ENCODE peak calls at places on chromosomes 4 and X, in six cellular contexts. V is transverse colon, U is mesendoderm, J is right atrium auricular region, Q is HCT116, K is H1. W is an unnamed sample. For H3K36me3, the result is how much of the 10 kb centered on the place peaks cover.

GRCh38 chr4:150781108-150781663 is 199.2 kb downstream of the MAB21L2 start:
- DNase-seq in Q (no peak), U (no peak), V (no peak), J (no peak), K (no peak), W (no peak)

GRCh38 chr4:88320174-88320779 is 35.9 kb upstream of the PPM1K start:
- DNase-seq in V (no peak), U (peak), Q (no peak), K (no peak), J (no peak), W (no peak)

GRCh38 chr4:2418652-2419571 is at the start of gene CFAP99:
- DNase-seq in J (peak), Q (peak), V (peak), K (peak), U (peak), W (peak)

GRCh38 chrX:135484636-135485289 is 35.7 kb upstream of the INTS6L start:
- DNase-seq in J (no peak), Q (peak), V (no peak), U (peak), K (no peak), W (peak)

GRCh38 chr4:125003840-125004239 is 291.3 kb upstream of the ANKRD50 start:
- DNase-seq in U (no peak), K (no peak), J (no peak), Q (no peak), V (no peak), W (no peak)

GRCh38 chr4:124712417-124713212 is at the start of gene ANKRD50:
- DNase-seq in V (peak), U (peak), K (peak), Q (peak), J (peak), W (peak)

GRCh38 chr4:7787067-7787466 is 152.6 kb downstream of the AFAP1 start:
- DNase-seq in K (no peak), Q (no peak), U (no peak), J (no peak), V (no peak), W (no peak)

GRCh38 chr4:108783666-108784463 is 21.0 kb upstream of the ETNPPL start:
- DNase-seq in J (no peak), Q (peak), K (no peak), V (no peak), U (no peak), W (no peak)

GRCh38 chrX:30702736-30703135 is 49.5 kb downstream of the GK start:
- DNase-seq in J (no peak), Q (no peak), U (peak), V (no peak), K (no peak), W (no peak)

GRCh38 chr4:37795796-37796195 is 30.7 kb upstream of the PGM2 start:
- DNase-seq in V (no peak), J (no peak), K (no peak), U (no peak), Q (no peak), W (no peak)

GRCh38 chr4:7581477-7581876 is 146.7 kb upstream of the PSAPL1 start:
- DNase-seq in U (peak), Q (no peak), J (no peak), V (no peak), K (peak), W (no peak)

GRCh38 chrX:111465664-111466063 is 45.8 kb upstream of the SERTM2 start:
- DNase-seq in V (no peak), K (no peak), J (no peak), Q (no peak), U (peak), W (no peak)

GRCh38 chr4:139144911-139145551 is 32.0 kb downstream of the ELF2 start:
- DNase-seq in Q (no peak), V (peak), K (no peak), J (no peak), U (peak), W (no peak)

GRCh38 chr4:182277402-182277801 is 34.2 kb downstream of the TENM3 start:
- DNase-seq in Q (no peak), J (no peak), V (no peak), U (no peak), K (no peak), W (no peak)

GRCh38 chr4:112702892-112703291 is 65.9 kb downstream of the LARP7 start:
- DNase-seq in K (peak), V (no peak), Q (no peak), J (no peak), U (peak), W (no peak)

GRCh38 chrX:1468250-1468772 is 15.6 kb upstream of the ASMTL start:
- DNase-seq in Q (no peak), K (peak), U (no peak), V (peak), J (peak), W (peak)

GRCh38 chr4:16118090-16118489 is 34.3 kb upstream of the PROM1 start:
- DNase-seq in U (no peak), Q (no peak), K (no peak), V (no peak), J (peak), W (no peak)

GRCh38 chrX:7127058-7127457 is 20.5 kb upstream of the STS start:
- DNase-seq in K (no peak), U (peak), J (no peak), Q (no peak), V (no peak), W (no peak)

GRCh38 chr4:140469806-140470733 is 28.0 kb downstream of the MGAT4D start:
- DNase-seq in K (peak), Q (no peak), U (peak), V (no peak), J (no peak), W (no peak)
- H3K36me3 ChIP-seq in K (under half), Q (under half), U (under half), V (under half), J (under half), W (under half)

GRCh38 chr4:78143634-78144033 is 86.5 kb downstream of the FRAS1 start:
- DNase-seq in J (no peak), Q (no peak), K (no peak), U (no peak), V (no peak), W (no peak)
- H3K27ac ChIP-seq in J (no peak), Q (no peak), K (no peak), U (no peak), V (no peak), W (no peak)

DNA sequence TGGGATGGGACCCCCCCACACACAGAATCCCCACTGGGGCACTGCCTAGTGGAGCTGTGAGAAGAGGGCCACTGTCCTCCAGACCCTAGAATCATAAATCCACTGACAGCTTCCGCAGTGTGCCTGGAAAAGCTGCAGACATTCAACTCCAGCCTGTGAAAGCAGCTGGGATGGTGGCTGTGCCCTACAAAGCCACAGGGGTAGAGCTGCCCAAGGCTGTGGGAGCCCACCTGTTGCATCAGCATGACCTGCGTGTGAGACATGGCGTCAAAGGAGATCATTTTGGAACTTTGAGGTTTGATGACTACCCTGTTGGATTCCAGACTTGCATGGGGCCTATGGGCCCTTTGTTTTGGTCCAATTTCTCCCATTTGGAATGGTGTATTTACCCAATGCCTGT is 22.3 kb downstream of the AIMP1 start:
- DNase-seq in K (no peak), Q (no peak), V (no peak), U (no peak), J (no peak), W (no peak)
- H3K36me3 ChIP-seq in K (under half), Q (under half), V (under half), U (under half), J (half or more), W (under half)

DNA sequence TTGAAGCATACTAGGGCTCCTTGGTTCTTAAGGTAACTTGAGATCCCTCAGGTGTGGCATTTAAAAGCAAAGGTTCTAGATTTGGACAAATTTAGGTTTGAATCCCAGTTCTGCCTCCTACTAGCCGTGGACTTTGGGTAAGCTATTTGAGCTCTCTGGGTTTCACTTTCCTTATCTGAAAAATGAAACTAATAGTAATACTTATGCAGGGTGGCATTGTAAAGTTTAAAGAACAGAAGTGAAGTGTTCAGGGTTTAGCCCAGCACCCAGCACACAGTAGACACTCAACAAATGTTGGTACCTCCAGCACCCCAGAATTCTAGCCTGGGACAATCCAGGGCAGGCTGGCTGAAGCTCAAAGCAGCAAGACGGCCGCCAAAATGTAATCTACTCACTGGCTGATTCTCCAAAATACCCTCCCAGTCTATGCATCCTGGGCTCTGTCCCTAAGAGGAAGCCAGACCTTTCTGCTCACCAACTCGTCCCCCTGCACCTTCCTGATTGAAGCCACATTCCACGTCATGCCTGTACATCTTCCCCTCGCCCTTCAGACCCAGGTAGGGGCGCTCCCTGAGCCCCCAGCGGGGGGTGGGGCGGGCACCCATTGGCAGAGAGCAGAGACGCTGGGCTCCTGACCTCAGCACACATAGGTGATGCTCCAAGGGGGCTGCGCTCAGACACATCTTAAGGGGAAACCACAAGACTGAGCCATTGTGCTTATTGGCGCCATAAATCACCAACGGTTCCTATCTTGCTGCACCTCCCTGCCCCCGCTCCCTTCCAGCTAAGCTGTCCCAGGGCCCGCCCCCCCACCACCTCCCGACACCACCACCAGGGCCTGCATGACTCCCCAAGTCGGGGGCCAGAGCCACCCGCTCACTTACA is 160.6 kb downstream of the BCOR start:
- DNase-seq in K (no peak), Q (no peak), J (no peak), U (no peak), V (no peak), W (peak)
- H3K27ac ChIP-seq in K (no peak), Q (no peak), J (no peak), U (no peak), V (no peak), W (no peak)

DNA sequence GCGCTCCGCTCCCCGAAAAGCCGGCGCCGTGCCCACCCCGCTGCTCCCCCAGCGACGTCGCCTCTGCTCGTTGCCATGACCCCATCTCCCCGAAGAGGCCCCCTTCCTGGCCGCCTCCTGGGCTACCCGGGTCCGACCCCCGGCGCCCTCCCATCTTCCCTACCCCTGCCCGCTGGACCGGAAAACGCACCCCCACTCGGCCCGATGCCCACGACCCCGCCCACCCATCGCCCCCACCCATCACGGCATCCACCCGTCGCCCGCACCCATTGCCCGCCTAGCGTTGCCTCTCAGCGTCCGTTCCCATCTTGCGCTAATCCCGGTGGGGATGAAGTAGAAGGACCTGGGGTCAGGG is 421 bp downstream of the GDI1 start:
- DNase-seq in U (no peak), Q (no peak), J (no peak), V (no peak), K (no peak), W (no peak)
- H3K36me3 ChIP-seq in U (under half), Q (under half), J (under half), V (under half), K (under half), W (under half)

GRCh38 chrX:68503830-68504229 is 5.0 kb downstream of the YIPF6 start:
- DNase-seq in U (no peak), Q (no peak), K (no peak), J (no peak), V (no peak), W (no peak)
- H3K27ac ChIP-seq in U (no peak), Q (no peak), K (no peak), J (no peak), V (no peak), W (no peak)

GRCh38 chr4:8922481-8922880 is 50.8 kb upstream of the HMX1 start:
- DNase-seq in Q (no peak), U (no peak), K (no peak), V (no peak), J (peak), W (no peak)

GRCh38 chr4:8920969-8921368 is 49.3 kb upstream of the HMX1 start:
- DNase-seq in Q (no peak), J (peak), V (no peak), U (no peak), K (no peak), W (no peak)

GRCh38 chr4:8919651-8920288 is 48.1 kb upstream of the HMX1 start:
- DNase-seq in J (peak), V (no peak), U (no peak), K (no peak), Q (no peak), W (no peak)

GRCh38 chr4:8920289-8920965 is 48.8 kb upstream of the HMX1 start:
- DNase-seq in J (no peak), U (no peak), Q (no peak), K (no peak), V (no peak), W (no peak)

GRCh38 chr4:8921465-8921864 is 49.8 kb upstream of the HMX1 start:
- DNase-seq in K (no peak), Q (no peak), V (no peak), J (peak), U (no peak), W (no peak)
- H3K36me3 ChIP-seq in K (under half), Q (under half), V (under half), J (under half), U (under half), W (under half)

W was measured in CD8-positive, alpha-beta memory T cell.